ENCODE peak calls at places on chromosomes 6 and 20, in seven cellular contexts. O is IMR-90, N is neuronal stem cell, L is mesenchymal stem cell, I is H1, K is trophoblast cell, G is mesendoderm. F is an unnamed sample.

GRCh38 chr20:37336369-37337207 is 9.4 kb upstream of the SRC start:
- DNase-seq in O (peak; percentile 20), N (no peak), L (peak; percentile 71), I (no peak), K (peak; percentile 43), G (no peak), F (peak; percentile 72)

GRCh38 chr6:138503881-138504680 is 4.8 kb upstream of the NHSL1 start:
- DNase-seq in O (no peak), N (no peak), L (no peak), I (no peak), K (no peak), G (no peak), F (no peak)

GRCh38 chr20:44780226-44780625 is 30.1 kb downstream of the RIMS4 start:
- DNase-seq in O (peak; percentile 55), N (peak; percentile 72), L (peak; percentile 57), I (no peak), K (peak; percentile 72), G (peak; percentile 69), F (peak; percentile 61)

GRCh38 chr20:50729925-50730764 is 1.2 kb upstream of the PARD6B start:
- DNase-seq in O (no peak), N (no peak), L (peak; percentile 83), I (no peak), K (peak; percentile 41), G (peak; percentile 80), F (peak; percentile 32)

GRCh38 chr6:126039284-126039683 is 52.9 kb downstream of the TRMT11 start:
- DNase-seq in O (peak; percentile 49), N (no peak), L (peak; percentile 16), I (no peak), K (peak; percentile 10), G (peak; percentile 64), F (no peak)

GRCh38 chr6:79687759-79688158 is 56.6 kb downstream of the SH3BGRL2 start:
- DNase-seq in O (no peak), N (no peak), L (no peak), I (no peak), K (no peak), G (no peak), F (no peak)

GRCh38 chr6:83273596-83273995 is 80.4 kb downstream of the RWDD2A start:
- DNase-seq in O (peak; percentile 72), N (no peak), L (no peak), I (no peak), K (no peak), G (no peak), F (no peak)

GRCh38 chr6:140437619-140438345 is 1063.3 kb upstream of the CITED2 start:
- DNase-seq in O (peak; percentile 4), N (no peak), L (peak; percentile 26), I (no peak), K (peak; percentile 14), G (no peak), F (no peak)

GRCh38 chr6:144179817-144180216 is 29.5 kb downstream of the STX11 start:
- DNase-seq in O (no peak), N (no peak), L (no peak), I (no peak), K (no peak), G (no peak), F (no peak)

GRCh38 chr6:160737934-160738333 is 35.9 kb downstream of the PLG start:
- DNase-seq in O (no peak), N (no peak), L (no peak), I (no peak), K (peak; percentile 85), G (no peak), F (no peak)

GRCh38 chr6:4374231-4374630 is 238.9 kb upstream of the ECI2 start:
- DNase-seq in O (no peak), N (no peak), L (no peak), I (no peak), K (no peak), G (no peak), F (no peak)

GRCh38 chr6:139030539-139030938 is 2.0 kb downstream of the ABRACL start:
- DNase-seq in O (no peak), N (no peak), L (peak; percentile 4), I (no peak), K (no peak), G (no peak), F (no peak)

GRCh38 chr6:145789443-145789842 is 25.2 kb downstream of the FBXO30 start:
- DNase-seq in O (peak; percentile 41), N (no peak), L (no peak), I (no peak), K (no peak), G (no peak), F (no peak)

GRCh38 chr6:159267165-159267564 is 98.0 kb downstream of the FNDC1 start:
- DNase-seq in O (no peak), N (peak; percentile 54), L (no peak), I (no peak), K (peak; percentile 34), G (peak; percentile 22), F (no peak)

GRCh38 chr6:13368716-13369115 is 40.4 kb upstream of the TBC1D7 start:
- DNase-seq in O (peak; percentile 17), N (no peak), L (no peak), I (no peak), K (peak; percentile 46), G (no peak), F (no peak)

GRCh38 chr6:1645466-1646185 is 35.9 kb downstream of the FOXC1 start:
- DNase-seq in O (peak; percentile 15), N (no peak), L (no peak), I (no peak), K (peak; percentile 83), G (no peak), F (no peak)

GRCh38 chr20:8304124-8304800 is 172.2 kb downstream of the PLCB1 start:
- DNase-seq in O (no peak), N (no peak), L (no peak), I (no peak), K (no peak), G (no peak), F (no peak)

GRCh38 chr6:170434821-170435155 is 118.3 kb downstream of the PSMB1 start:
- DNase-seq in O (no peak), N (no peak), L (no peak), I (no peak), K (no peak), G (no peak), F (no peak)

GRCh38 chr20:32050851-32051556 is 1.0 kb upstream of the HCK start:
- DNase-seq in O (no peak), N (no peak), L (no peak), I (no peak), K (peak; percentile 18), G (peak; percentile 33), F (peak; percentile 65)

GRCh38 chr6:26103770-26104456 is 16.7 kb downstream of the HFE start:
- DNase-seq in O (peak; percentile 95), N (peak; percentile 87), L (peak; percentile 96), I (peak; percentile 80), K (peak; percentile 98), G (peak; percentile 97), F (peak; percentile 83)

DNA sequence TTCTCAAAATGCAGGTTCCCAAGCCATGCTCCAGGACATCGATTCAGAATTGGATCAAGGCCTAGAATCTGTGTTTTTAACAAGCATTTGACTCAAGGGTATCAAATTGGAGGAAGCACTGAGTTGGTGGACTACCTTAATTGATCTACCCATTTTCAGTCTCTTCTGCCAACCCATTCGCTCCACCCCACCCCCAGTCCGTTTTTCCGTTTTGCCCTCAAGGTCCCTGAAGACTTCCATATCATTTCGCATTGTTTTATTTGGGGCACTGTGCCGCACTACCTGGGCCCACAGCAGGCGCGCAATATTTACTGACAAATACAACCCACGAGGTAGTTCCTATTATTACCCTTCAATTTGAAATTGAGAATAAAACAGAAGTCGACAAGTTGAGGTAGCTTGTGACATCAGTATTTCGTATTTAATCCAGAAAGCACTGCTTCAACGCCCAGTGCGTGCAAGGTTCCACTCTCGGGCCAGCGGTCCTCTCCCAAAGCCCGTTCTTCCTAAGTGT is 557 bp upstream of the DHX35 start:
- DNase-seq in O (no peak), N (no peak), L (no peak), I (no peak), K (no peak), G (no peak), F (no peak)
- H2BK5ac ChIP-seq in O (peak overlapping the region; percentile 69), N (peak overlapping the region; percentile 72), L (no peak overlapping the region), I (peak overlapping the region; percentile 91), K (peak overlapping the region; percentile 57), G (peak overlapping the region; percentile 78), F (peak overlapping the region; percentile 47)

GRCh38 chr6:19986691-19987438 is 149.7 kb downstream of the ID4 start:
- DNase-seq in O (no peak), N (no peak), L (no peak), I (no peak), K (no peak), G (no peak), F (no peak)
- H4K8ac ChIP-seq in O (no peak overlapping the region), N (no peak overlapping the region), L (no peak overlapping the region), I (no peak overlapping the region), K (no peak overlapping the region), G (no peak overlapping the region), F (no peak overlapping the region)

GRCh38 chr6:7419065-7419464 is 29.5 kb downstream of the RIOK1 start:
- DNase-seq in O (peak; percentile 57), N (no peak), L (peak; percentile 75), I (no peak), K (peak; percentile 28), G (no peak), F (no peak)

GRCh38 chr6:7414811-7415210 is 25.2 kb downstream of the RIOK1 start:
- DNase-seq in O (peak; percentile 94), N (no peak), L (peak; percentile 88), I (no peak), K (peak; percentile 92), G (peak; percentile 82), F (no peak)

GRCh38 chr6:7418238-7418905 is 28.8 kb downstream of the RIOK1 start:
- DNase-seq in O (peak; percentile 21), N (no peak), L (peak; percentile 59), I (no peak), K (peak; percentile 97), G (no peak), F (no peak)

GRCh38 chr6:7421066-7421465 is 31.5 kb downstream of the RIOK1 start:
- DNase-seq in O (no peak), N (no peak), L (no peak), I (no peak), K (no peak), G (no peak), F (no peak)

GRCh38 chr6:7417684-7418083 is 28.1 kb downstream of the RIOK1 start:
- DNase-seq in O (peak; percentile 48), N (no peak), L (peak; percentile 76), I (no peak), K (no peak), G (no peak), F (no peak)
- H2BK5ac ChIP-seq in O (no peak overlapping the region), N (no peak overlapping the region), L (no peak overlapping the region), I (no peak overlapping the region), K (no peak overlapping the region), G (no peak overlapping the region), F (no peak overlapping the region)

GRCh38 chr20:46572181-46572580 is 21.7 kb upstream of the OCSTAMP start:
- DNase-seq in O (no peak), N (no peak), L (no peak), I (no peak), K (no peak), G (no peak), F (no peak)

GRCh38 chr20:46573234-46573633 is 22.8 kb upstream of the OCSTAMP start:
- DNase-seq in O (no peak), N (no peak), L (no peak), I (no peak), K (no peak), G (no peak), F (no peak)

GRCh38 chr20:46572790-46573189 is 22.3 kb upstream of the OCSTAMP start:
- DNase-seq in O (no peak), N (no peak), L (no peak), I (no peak), K (no peak), G (no peak), F (no peak)

GRCh38 chr20:46575394-46575793 is 24.9 kb upstream of the OCSTAMP start:
- DNase-seq in O (no peak), N (no peak), L (no peak), I (no peak), K (peak; percentile 40), G (no peak), F (no peak)

GRCh38 chr20:46573788-46574581 is 23.5 kb upstream of the OCSTAMP start:
- DNase-seq in O (peak; percentile 45), N (no peak), L (no peak), I (no peak), K (peak; percentile 79), G (no peak), F (no peak)
- H4K8ac ChIP-seq in O (no peak overlapping the region), N (no peak overlapping the region), L (no peak overlapping the region), I (no peak overlapping the region), K (no peak overlapping the region), G (no peak overlapping the region), F (no peak overlapping the region)